ENCODE peak calls at places on chromosomes 11 and 22, in seven cellular contexts. M is foreskin fibroblast; Z is head of caudate nucleus; C is lower lobe of right lung; N is activated CD4-positive, alpha-beta T cell treated with anti-CD3 and anti-CD28 coated beads for 1 hour; A is endothelial cell; O is HCEC 1CT. W is an unnamed sample.

GRCh38 chr11:106160494-106160893 is 83.0 kb downstream of the AASDHPPT start:
- DNase-seq in M (no peak), Z (no peak), C (no peak), N (no peak), A (no peak), O (peak), W (no peak)

GRCh38 chr11:118046964-118047700 is 29.7 kb upstream of the TMPRSS4 start:
- DNase-seq in M (no peak), Z (no peak), C (no peak), N (no peak), A (no peak), O (no peak), W (no peak)

GRCh38 chr22:19375435-19375834 is 56.1 kb downstream of the HIRA start:
- DNase-seq in M (no peak), Z (no peak), C (no peak), N (no peak), A (no peak), O (no peak), W (no peak)

GRCh38 chr22:29744902-29745301 is 21.9 kb downstream of the ZMAT5 start:
- DNase-seq in M (peak), Z (no peak), C (no peak), N (no peak), A (no peak), O (peak), W (peak)

GRCh38 chr22:22558972-22559603 is at the start of gene PRAME:
- DNase-seq in M (peak), Z (peak), C (peak), N (peak), A (peak), O (peak), W (peak)

GRCh38 chr11:45765836-45766235 is 39.1 kb upstream of the SLC35C1 start:
- DNase-seq in M (no peak), Z (no peak), C (no peak), N (no peak), A (no peak), O (no peak), W (no peak)

GRCh38 chr11:132804258-132804657 is 728.0 kb downstream of the OPCML start:
- DNase-seq in M (no peak), Z (no peak), C (no peak), N (no peak), A (no peak), O (no peak), W (no peak)

GRCh38 chr22:19720150-19720827 is 3.0 kb upstream of the GP1BB start:
- DNase-seq in M (no peak), Z (no peak), C (no peak), N (no peak), A (no peak), O (no peak), W (no peak)

GRCh38 chr11:2329551-2329950 is 27.7 kb downstream of the TSPAN32 start:
- DNase-seq in M (no peak), Z (no peak), C (no peak), N (no peak), A (no peak), O (no peak), W (no peak)

GRCh38 chr11:34236572-34236971 is 121.2 kb downstream of the ABTB2 start:
- DNase-seq in M (no peak), Z (no peak), C (no peak), N (no peak), A (no peak), O (no peak), W (no peak)

GRCh38 chr11:48018561-48019229 is 38.3 kb downstream of the PTPRJ start:
- DNase-seq in M (no peak), Z (peak), C (no peak), N (no peak), A (peak), O (no peak), W (peak)

GRCh38 chr11:78022397-78023396 is at the start of gene KCTD14:
- DNase-seq in M (peak), Z (no peak), C (peak), N (no peak), A (peak), O (no peak), W (no peak)

GRCh38 chr22:39283312-39284141 is 35.9 kb downstream of the RPL3 start:
- DNase-seq in M (no peak), Z (peak), C (peak), N (no peak), A (no peak), O (peak), W (peak)

GRCh38 chr22:47100646-47101045 is 338.2 kb downstream of the TBC1D22A start:
- DNase-seq in M (no peak), Z (no peak), C (no peak), N (no peak), A (no peak), O (no peak), W (no peak)

GRCh38 chr22:35116817-35117216 is 50.9 kb downstream of the ISX start:
- DNase-seq in M (no peak), Z (no peak), C (no peak), N (no peak), A (no peak), O (no peak), W (no peak)

GRCh38 chr11:86214710-86215109 is 29.8 kb upstream of the EED start:
- DNase-seq in M (no peak), Z (no peak), C (no peak), N (no peak), A (no peak), O (no peak), W (no peak)

GRCh38 chr11:124942446-124943202 is 6.8 kb upstream of the HEPACAM start:
- DNase-seq in M (no peak), Z (peak), C (no peak), N (no peak), A (no peak), O (no peak), W (no peak)

GRCh38 chr11:38553033-38553432 is 1955.0 kb upstream of the RAG2 start:
- DNase-seq in M (peak), Z (no peak), C (no peak), N (no peak), A (no peak), O (no peak), W (peak)

GRCh38 chr11:119700030-119700429 is 29.0 kb downstream of the NECTIN1 start:
- DNase-seq in M (no peak), Z (no peak), C (no peak), N (no peak), A (no peak), O (no peak), W (no peak)

GRCh38 chr11:130516868-130517505 is 68.5 kb downstream of the ADAMTS15 start:
- DNase-seq in M (no peak), Z (no peak), C (no peak), N (no peak), A (no peak), O (no peak), W (no peak)

GRCh38 chr11:5234390-5234834 is at the start of gene HBD:
- DNase-seq in M (no peak), Z (no peak), C (no peak), N (no peak), A (no peak), O (no peak), W (peak)

GRCh38 chr11:110200241-110200640 is 96.2 kb downstream of the RDX start:
- DNase-seq in M (peak), Z (no peak), C (no peak), N (no peak), A (no peak), O (peak), W (peak)

GRCh38 chr22:48869161-48869560 is 958.5 kb downstream of the BRD1 start:
- DNase-seq in M (no peak), Z (no peak), C (peak), N (no peak), A (no peak), O (no peak), W (no peak)

GRCh38 chr22:49770454-49771265 is 57.0 kb downstream of the BRD1 start:
- DNase-seq in M (no peak), Z (no peak), C (peak), N (no peak), A (no peak), O (no peak), W (no peak)

GRCh38 chr11:35290876-35291275 is 128.5 kb downstream of the SLC1A2 start:
- DNase-seq in M (no peak), Z (no peak), C (no peak), N (no peak), A (no peak), O (no peak), W (no peak)

W was measured in fibroblast of lung.